ENCODE peak calls at places on chromosomes 2 and 18, in four cellular contexts. A is trophoblast cell, X is neuronal stem cell, G is GM23248. Q is an unnamed sample.

GRCh38 chr2:64792310-64792709 is 138.6 kb upstream of the SERTAD2 start:
- DNase-seq in G (no peak), A (no peak), X (no peak), Q (no peak)

GRCh38 chr18:966095-967036 is 61.7 kb downstream of the ADCYAP1 start:
- DNase-seq in X (no peak), A (no peak), G (no peak), Q (no peak)

GRCh38 chr2:120344214-120344990 is 1.5 kb upstream of the INHBB start:
- DNase-seq in X (no peak), G (peak; percentile 58), A (no peak), Q (no peak)

GRCh38 chr2:11967946-11968465 is 221.6 kb downstream of the LPIN1 start:
- DNase-seq in A (no peak), X (no peak), G (peak; percentile 47), Q (peak; percentile 61)

GRCh38 chr2:230714122-230714453 is 1.4 kb downstream of the CAB39 start:
- DNase-seq in X (peak; percentile 9), A (peak; percentile 76), G (peak; percentile 89), Q (peak; percentile 79)

GRCh38 chr2:217743980-217744761 is 258.6 kb downstream of the TNS1 start:
- DNase-seq in A (no peak), X (no peak), G (no peak), Q (no peak)

GRCh38 chr18:10841203-10841602 is 308.2 kb downstream of the PIEZO2 start:
- DNase-seq in A (no peak), G (peak; percentile 16), X (no peak), Q (no peak)

GRCh38 chr2:26864226-26864625 is 16.3 kb downstream of the DPYSL5 start:
- DNase-seq in G (no peak), A (no peak), X (no peak), Q (no peak)

GRCh38 chr2:28164280-28164801 is 228.3 kb upstream of the FOSL2 start:
- DNase-seq in G (no peak), A (no peak), X (no peak), Q (no peak)

GRCh38 chr2:241417626-241418025 is 61.5 kb downstream of the FARP2 start:
- DNase-seq in A (no peak), G (no peak), X (no peak), Q (no peak)

GRCh38 chr2:176106636-176107539 is at the start of gene HOXD11:
- DNase-seq in X (no peak), A (peak; percentile 51), G (peak; percentile 96), Q (peak; percentile 9)

GRCh38 chr2:16320716-16321115 is 344.9 kb downstream of the CYRIA start:
- DNase-seq in A (no peak), G (no peak), X (peak; percentile 53), Q (no peak)

GRCh38 chr2:72144746-72145657 is 2.7 kb downstream of the CYP26B1 start:
- DNase-seq in X (peak; percentile 44), G (peak; percentile 55), A (peak; percentile 55), Q (no peak)

GRCh38 chr2:47357475-47357874 is 45.5 kb upstream of the MSH2 start:
- DNase-seq in X (no peak), A (no peak), G (peak; percentile 82), Q (peak; percentile 89)

GRCh38 chr2:38666578-38666926 is 638 bp downstream of the GALM start:
- DNase-seq in A (peak; percentile 41), G (peak; percentile 39), X (no peak), Q (peak; percentile 19)

GRCh38 chr18:67425724-67426123 is 90.8 kb downstream of the DSEL start:
- DNase-seq in G (peak; percentile 96), A (peak; percentile 70), X (no peak), Q (peak; percentile 99)

GRCh38 chr2:70981866-70982810 is 3.7 kb downstream of the ANKRD53 start:
- DNase-seq in A (no peak), X (no peak), G (no peak), Q (no peak)

GRCh38 chr2:11938196-11938595 is 191.8 kb downstream of the LPIN1 start:
- DNase-seq in X (no peak), G (no peak), A (peak; percentile 39), Q (peak; percentile 79)

GRCh38 chr18:48657446-48658120 is 118.8 kb downstream of the CTIF start:
- DNase-seq in G (peak; percentile 60), A (no peak), X (no peak), Q (no peak)

GRCh38 chr18:48168861-48169260 is 238.4 kb upstream of the SMAD2 start:
- DNase-seq in X (no peak), A (no peak), G (no peak), Q (no peak)

GRCh38 chr2:231170058-231170457 is 28.4 kb upstream of the ARMC9 start:
- DNase-seq in X (no peak), A (peak; percentile 39), G (peak; percentile 78), Q (no peak)

GRCh38 chr2:113172721-113173562 is 829 bp upstream of the PSD4 start:
- DNase-seq in G (no peak), A (no peak), X (no peak), Q (no peak)

GRCh38 chr2:96116424-96116878 is at the start of gene ADRA2B:
- DNase-seq in A (peak; percentile 58), X (peak; percentile 71), G (peak; percentile 45), Q (peak; percentile 19)

GRCh38 chr2:104033399-104033798 is 820.5 kb upstream of the POU3F3 start:
- DNase-seq in G (peak; percentile 2), X (peak; percentile 24), A (peak; percentile 49), Q (peak; percentile 22)

GRCh38 chr2:118914721-118915453 is 27.1 kb upstream of the MARCO start:
- DNase-seq in A (no peak), G (no peak), X (no peak), Q (no peak)

GRCh38 chr2:69385443-69386151 is 1.4 kb downstream of the GFPT1 start:
- DNase-seq in G (peak; percentile 63), X (no peak), A (peak; percentile 68), Q (no peak)

GRCh38 chr18:45547910-45548309 is 67.4 kb upstream of the SLC14A2 start:
- DNase-seq in X (no peak), G (no peak), A (no peak), Q (no peak)

DNA sequence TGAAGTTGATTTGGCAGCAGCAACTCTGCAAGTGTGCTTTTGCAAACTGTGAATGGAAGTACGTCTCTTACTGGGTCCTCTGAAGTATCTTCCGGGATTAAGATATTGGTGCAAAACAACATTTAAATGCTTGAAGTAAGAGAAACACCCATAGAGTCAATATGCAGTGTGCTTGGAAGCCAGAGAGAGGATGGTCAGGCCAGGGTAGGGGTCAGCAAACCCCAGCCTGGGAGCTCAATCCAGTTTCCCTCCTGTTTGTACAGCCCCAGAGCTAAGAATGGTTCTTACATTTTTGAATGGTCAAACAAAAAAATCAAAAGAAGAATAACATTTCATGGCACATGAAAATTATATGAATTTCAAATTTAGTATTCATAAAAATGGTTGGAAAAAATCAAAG is 13.5 kb downstream of the CCDC68 start:
- DNase-seq in A (no peak), G (no peak), X (no peak), Q (no peak)
- H3K4me3 ChIP-seq in A (no peak overlapping the region), G (peak overlapping the region; percentile 51), X (no peak overlapping the region), Q (peak overlapping the region; percentile 67)

GRCh38 chr2:240252191-240252871 is 111.9 kb upstream of the OTOS start:
- DNase-seq in X (no peak), G (no peak), A (no peak), Q (no peak)
- H3K9ac ChIP-seq in X (no peak overlapping the region), G (no peak overlapping the region), A (no peak overlapping the region), Q (no peak overlapping the region)

DNA sequence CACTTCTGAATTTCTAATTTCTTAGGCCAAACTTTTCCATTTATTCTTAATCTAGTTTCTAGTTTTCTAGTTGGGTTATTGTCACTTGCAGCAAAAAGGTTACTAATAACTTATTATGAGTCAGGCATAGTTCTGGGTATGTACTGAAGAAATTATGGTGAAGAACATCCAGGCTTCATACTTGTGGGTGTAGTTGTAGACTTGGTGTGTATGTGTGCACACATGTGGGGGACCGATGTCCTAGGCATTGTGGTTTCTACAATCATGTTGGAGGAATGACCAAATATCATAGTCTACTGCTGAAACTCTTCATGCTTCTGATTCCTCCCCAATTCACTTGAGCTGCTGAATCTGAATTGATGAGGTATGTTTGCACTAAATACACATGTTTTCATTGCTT is 141.2 kb downstream of the PMAIP1 start:
- DNase-seq in A (no peak), X (no peak), G (peak; percentile 37), Q (peak; percentile 37)
- H3K4me1 ChIP-seq in A (no peaks in the 10 kb centered on the region), X (no peaks in the 10 kb centered on the region), G (peaks cover 41% of the 10 kb centered on the region), Q (peaks cover 4% of the 10 kb centered on the region)

GRCh38 chr18:32470136-32470712 is 458 bp downstream of the GAREM1 start:
- DNase-seq in X (peak; percentile 23), A (peak; percentile 43), G (peak; percentile 63), Q (peak; percentile 51)

GRCh38 chr18:32468147-32468845 is 2.4 kb downstream of the GAREM1 start:
- DNase-seq in G (no peak), A (no peak), X (no peak), Q (peak; percentile 1)

GRCh38 chr18:32470713-32471633 is at the start of gene GAREM1:
- DNase-seq in A (peak; percentile 99), X (peak; percentile 94), G (peak; percentile 97), Q (peak; percentile 98)

GRCh38 chr18:32469691-32470131 is 971 bp downstream of the GAREM1 start:
- DNase-seq in G (peak; percentile 45), X (peak; percentile 15), A (peak; percentile 22), Q (peak; percentile 20)

DNA sequence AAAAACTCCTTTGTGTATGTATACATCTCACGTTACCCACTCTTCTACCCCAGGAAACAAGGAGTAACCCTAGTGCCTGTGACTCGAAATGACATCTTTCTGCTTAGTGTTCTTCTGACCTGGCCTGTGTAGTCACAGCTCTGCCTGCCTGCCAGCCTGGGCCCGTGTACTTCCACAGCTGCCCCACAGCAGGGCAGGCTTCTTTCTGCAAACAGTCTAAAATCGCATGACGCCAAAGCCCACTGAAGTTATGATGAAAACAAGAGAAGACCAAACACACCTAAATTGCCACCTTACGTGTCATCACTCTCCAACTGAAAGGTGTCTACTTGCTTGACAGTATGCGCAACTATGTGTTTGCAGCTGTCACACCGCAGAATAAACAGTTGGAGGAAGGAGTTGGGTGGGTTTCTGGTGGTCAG is 1.5 kb downstream of the GAREM1 start:
- DNase-seq in G (peak; percentile 59), A (peak; percentile 28), X (peak; percentile 15), Q (peak; percentile 41)
- H3K4me3 ChIP-seq in G (peak overlapping the region; percentile 80), A (no peak overlapping the region), X (peak overlapping the region; percentile 78), Q (peak overlapping the region; percentile 68)

GRCh38 chr2:227876536-227876882 is 5.1 kb downstream of the DAW1 start:
- DNase-seq in A (no peak), G (peak; percentile 29), X (no peak), Q (no peak)

GRCh38 chr2:227867386-227867785 is 4.0 kb upstream of the DAW1 start:
- DNase-seq in A (peak; percentile 87), X (no peak), G (no peak), Q (no peak)

GRCh38 chr2:227872676-227873075 is 1.2 kb downstream of the DAW1 start:
- DNase-seq in G (no peak), A (peak; percentile 90), X (no peak), Q (no peak)

GRCh38 chr2:227870710-227871374 is 589 bp upstream of the DAW1 start:
- DNase-seq in X (no peak), A (peak; percentile 99), G (peak; percentile 45), Q (peak; percentile 98)

GRCh38 chr2:227871375-227871788 is at the start of gene DAW1:
- DNase-seq in X (peak; percentile 61), G (peak; percentile 77), A (peak; percentile 90), Q (peak; percentile 56)
- H3K9ac ChIP-seq in X (no peak within 1 kb of the TSS), G (peak within 1 kb of the TSS; percentile 68), A (peak within 1 kb of the TSS; percentile 6), Q (peak within 1 kb of the TSS; percentile 63)

Q was measured in fibroblast of lung.